ENCODE peak calls at places on chromosomes 4 and X, in eight cellular contexts. S is AG10803, A is kidney epithelial cell, F is iPS-NIHi11, O is lower leg skin, P is AG09319, D is astrocyte of the hippocampus, G is chondrocyte. L is an unnamed sample.

GRCh38 chr4:169243808-169244207 is 26.9 kb downstream of the SH3RF1 start:
- DNase-seq in S (peak), A (no peak), F (no peak), O (no peak), P (peak), D (peak), G (no peak), L (no peak)

GRCh38 chr4:126583509-126583908 is 1049.2 kb upstream of the INTU start:
- DNase-seq in S (peak), A (no peak), F (peak), O (no peak), P (no peak), D (no peak), G (no peak), L (no peak)

GRCh38 chr4:172881645-172882044 is 287.0 kb upstream of the GALNT7 start:
- DNase-seq in S (no peak), A (no peak), F (no peak), O (no peak), P (no peak), D (no peak), G (no peak), L (no peak)

GRCh38 chr4:151418385-151418784 is 9.4 kb downstream of the FHIP1A start:
- DNase-seq in S (peak), A (peak), F (no peak), O (no peak), P (peak), D (peak), G (no peak), L (no peak)

GRCh38 chr4:85761803-85762202 is 286.9 kb downstream of the ARHGAP24 start:
- DNase-seq in S (peak), A (no peak), F (no peak), O (peak), P (peak), D (no peak), G (no peak), L (no peak)

GRCh38 chrX:13215729-13216128 is 104.1 kb downstream of the ATXN3L start:
- DNase-seq in S (no peak), A (no peak), F (no peak), O (no peak), P (no peak), D (no peak), G (no peak), L (no peak)

GRCh38 chr4:144591401-144591800 is 54.6 kb upstream of the HHIP start:
- DNase-seq in S (peak), A (peak), F (no peak), O (no peak), P (peak), D (peak), G (no peak), L (no peak)

GRCh38 chr4:140237616-140238352 is 83.8 kb upstream of the MAML3 start:
- DNase-seq in S (peak), A (no peak), F (peak), O (peak), P (peak), D (peak), G (no peak), L (peak)

GRCh38 chr4:2247128-2248043 is 5.5 kb upstream of the HAUS3 start:
- DNase-seq in S (no peak), A (no peak), F (peak), O (no peak), P (no peak), D (no peak), G (peak), L (peak)

GRCh38 chr4:150476776-150477175 is 105.2 kb upstream of the MAB21L2 start:
- DNase-seq in S (no peak), A (no peak), F (no peak), O (no peak), P (no peak), D (no peak), G (no peak), L (no peak)

GRCh38 chr4:75235359-75235951 is 278.7 kb downstream of the RCHY1 start:
- DNase-seq in S (no peak), A (no peak), F (no peak), O (no peak), P (no peak), D (no peak), G (no peak), L (no peak)

GRCh38 chr4:57426779-57427395 is 316.7 kb upstream of the IGFBP7 start:
- DNase-seq in S (peak), A (no peak), F (peak), O (no peak), P (peak), D (peak), G (no peak), L (no peak)

GRCh38 chr4:169100656-169101055 is 90.6 kb upstream of the CBR4 start:
- DNase-seq in S (no peak), A (no peak), F (no peak), O (no peak), P (no peak), D (no peak), G (no peak), L (no peak)

GRCh38 chr4:148563684-148564083 is 121.5 kb upstream of the NR3C2 start:
- DNase-seq in S (no peak), A (no peak), F (no peak), O (no peak), P (no peak), D (no peak), G (no peak), L (no peak)

GRCh38 chr4:113733685-113734084 is 27.9 kb downstream of the CAMK2D start:
- DNase-seq in S (no peak), A (no peak), F (no peak), O (no peak), P (no peak), D (no peak), G (no peak), L (no peak)

GRCh38 chr4:21507439-21507838 is 441.1 kb downstream of the KCNIP4 start:
- DNase-seq in S (no peak), A (no peak), F (peak), O (no peak), P (no peak), D (peak), G (no peak), L (no peak)

GRCh38 chrX:119871245-119871598 is 311 bp downstream of the RNF113A start:
- DNase-seq in S (no peak), A (no peak), F (no peak), O (no peak), P (no peak), D (no peak), G (no peak), L (no peak)

GRCh38 chr4:2817701-2818350 is 24.9 kb downstream of the SH3BP2 start:
- DNase-seq in S (no peak), A (no peak), F (peak), O (no peak), P (no peak), D (peak), G (no peak), L (no peak)

GRCh38 chr4:112910109-112910736 is 139.2 kb upstream of the ANK2 start:
- DNase-seq in S (peak), A (no peak), F (no peak), O (no peak), P (no peak), D (peak), G (no peak), L (no peak)

GRCh38 chr4:118586357-118586790 is 98.8 kb upstream of the METTL14 start:
- DNase-seq in S (peak), A (no peak), F (no peak), O (no peak), P (no peak), D (no peak), G (no peak), L (peak)

GRCh38 chrX:130974323-130974722 is 71.3 kb upstream of the ENOX2 start:
- DNase-seq in S (peak), A (peak), F (no peak), O (no peak), P (no peak), D (peak), G (no peak), L (no peak)

GRCh38 chr4:4555916-4556315 is 14.1 kb upstream of the STX18 start:
- DNase-seq in S (peak), A (no peak), F (peak), O (no peak), P (peak), D (peak), G (no peak), L (no peak)

GRCh38 chr4:96016615-96017299 is 176.9 kb downstream of the PDHA2 start:
- DNase-seq in S (no peak), A (no peak), F (no peak), O (no peak), P (no peak), D (peak), G (no peak), L (no peak)

GRCh38 chr4:140756292-140757219 is at the start of gene TBC1D9:
- DNase-seq in S (peak), A (peak), F (peak), O (peak), P (no peak), D (peak), G (peak), L (peak)

GRCh38 chr4:153248641-153249198 is 44.5 kb downstream of the TRIM2 start:
- DNase-seq in S (no peak), A (no peak), F (no peak), O (no peak), P (no peak), D (no peak), G (no peak), L (no peak)

GRCh38 chr4:89898304-89898716 is 3.7 kb downstream of the MMRN1 start:
- DNase-seq in S (no peak), A (no peak), F (no peak), O (no peak), P (no peak), D (no peak), G (no peak), L (no peak)

GRCh38 chr4:21380861-21381260 is 567.7 kb downstream of the KCNIP4 start:
- DNase-seq in S (no peak), A (no peak), F (no peak), O (no peak), P (no peak), D (no peak), G (no peak), L (no peak)

GRCh38 chrX:51876441-51876840 is 17.0 kb upstream of the MAGED1 start:
- DNase-seq in S (peak), A (no peak), F (no peak), O (no peak), P (no peak), D (peak), G (no peak), L (no peak)

GRCh38 chrX:65196758-65197371 is 220.6 kb upstream of the ZC4H2 start:
- DNase-seq in S (no peak), A (no peak), F (peak), O (no peak), P (no peak), D (no peak), G (no peak), L (no peak)

GRCh38 chr4:1959104-1959384 is 49.7 kb downstream of the NELFA start:
- DNase-seq in S (no peak), A (no peak), F (no peak), O (no peak), P (no peak), D (no peak), G (no peak), L (no peak)

GRCh38 chr4:46856347-46856746 is 52.7 kb downstream of the COX7B2 start:
- DNase-seq in S (no peak), A (no peak), F (no peak), O (no peak), P (no peak), D (peak), G (no peak), L (no peak)